ENCODE peak calls at places on chromosomes 6 and 20, in nine cellular contexts. One of them, this sample, is unnamed.

GRCh38 chr6:22036699-22037098 is 260.1 kb downstream of the PRL start:
- DNase-seq in A549: no peak
- DNase-seq in GM23338: no peak
- DNase-seq in GM12878: no peak
- DNase-seq in HCT116: no peak
- DNase-seq in Panc1: no peak
- DNase-seq in HL-60: no peak
- DNase-seq in K562: no peak
- DNase-seq in SK-N-SH: no peak
- DNase-seq in this sample: no peak

GRCh38 chr6:56293756-56294155 is 46.4 kb upstream of the COL21A1 start:
- DNase-seq in A549: no peak
- DNase-seq in GM23338: no peak
- DNase-seq in GM12878: no peak
- DNase-seq in HCT116: no peak
- DNase-seq in Panc1: no peak
- DNase-seq in HL-60: no peak
- DNase-seq in K562: no peak
- DNase-seq in SK-N-SH: no peak
- DNase-seq in this sample: no peak

GRCh38 chr6:3825851-3826581 is 23.2 kb upstream of the FAM50B start:
- DNase-seq in A549: peak; percentile 86
- DNase-seq in GM23338: no peak
- DNase-seq in GM12878: no peak
- DNase-seq in HCT116: peak; percentile 81
- DNase-seq in Panc1: no peak
- DNase-seq in HL-60: no peak
- DNase-seq in K562: no peak
- DNase-seq in SK-N-SH: peak; percentile 72
- DNase-seq in this sample: peak; percentile 73

GRCh38 chr6:29764422-29765196 is 41.4 kb downstream of the HLA-F start:
- DNase-seq in A549: no peak
- DNase-seq in GM23338: no peak
- DNase-seq in GM12878: no peak
- DNase-seq in HCT116: no peak
- DNase-seq in Panc1: no peak
- DNase-seq in HL-60: no peak
- DNase-seq in K562: no peak
- DNase-seq in SK-N-SH: no peak
- DNase-seq in this sample: no peak

GRCh38 chr6:154721460-154721859 is 11.8 kb upstream of the SCAF8 start:
- DNase-seq in A549: no peak
- DNase-seq in GM23338: no peak
- DNase-seq in GM12878: no peak
- DNase-seq in HCT116: no peak
- DNase-seq in Panc1: no peak
- DNase-seq in HL-60: no peak
- DNase-seq in K562: no peak
- DNase-seq in SK-N-SH: no peak
- DNase-seq in this sample: no peak

GRCh38 chr20:61719691-61720347 is 345.9 kb downstream of the TAF4 start:
- DNase-seq in A549: no peak
- DNase-seq in GM23338: peak; percentile 15
- DNase-seq in GM12878: no peak
- DNase-seq in HCT116: no peak
- DNase-seq in Panc1: no peak
- DNase-seq in HL-60: peak; percentile 4
- DNase-seq in K562: no peak
- DNase-seq in SK-N-SH: no peak
- DNase-seq in this sample: no peak

GRCh38 chr6:127302728-127303675 is 36.3 kb downstream of the RNF146 start:
- DNase-seq in A549: peak; percentile 44
- DNase-seq in GM23338: peak; percentile 49
- DNase-seq in GM12878: no peak
- DNase-seq in HCT116: peak; percentile 16
- DNase-seq in Panc1: peak; percentile 33
- DNase-seq in HL-60: peak; percentile 22
- DNase-seq in K562: peak; percentile 21
- DNase-seq in SK-N-SH: peak; percentile 31
- DNase-seq in this sample: peak; percentile 25

GRCh38 chr6:159311618-159312017 is 142.4 kb downstream of the FNDC1 start:
- DNase-seq in A549: no peak
- DNase-seq in GM23338: peak; percentile 53
- DNase-seq in GM12878: no peak
- DNase-seq in HCT116: no peak
- DNase-seq in Panc1: no peak
- DNase-seq in HL-60: no peak
- DNase-seq in K562: no peak
- DNase-seq in SK-N-SH: no peak
- DNase-seq in this sample: no peak

GRCh38 chr6:169939554-169940164 is 188.2 kb downstream of the ERMARD start:
- DNase-seq in A549: no peak
- DNase-seq in GM23338: no peak
- DNase-seq in GM12878: no peak
- DNase-seq in HCT116: no peak
- DNase-seq in Panc1: no peak
- DNase-seq in HL-60: no peak
- DNase-seq in K562: no peak
- DNase-seq in SK-N-SH: no peak
- DNase-seq in this sample: no peak

GRCh38 chr20:8271727-8272126 is 139.7 kb downstream of the PLCB1 start:
- DNase-seq in A549: no peak
- DNase-seq in GM23338: no peak
- DNase-seq in GM12878: no peak
- DNase-seq in HCT116: no peak
- DNase-seq in Panc1: no peak
- DNase-seq in HL-60: no peak
- DNase-seq in K562: no peak
- DNase-seq in SK-N-SH: no peak
- DNase-seq in this sample: no peak

GRCh38 chr6:128731249-128732165 is 151.4 kb upstream of the LAMA2 start:
- DNase-seq in A549: peak; percentile 41
- DNase-seq in GM23338: peak; percentile 76
- DNase-seq in GM12878: no peak
- DNase-seq in HCT116: peak; percentile 40
- DNase-seq in Panc1: peak; percentile 20
- DNase-seq in HL-60: no peak
- DNase-seq in K562: no peak
- DNase-seq in SK-N-SH: peak; percentile 7
- DNase-seq in this sample: peak; percentile 56

GRCh38 chr20:7770046-7770445 is 170.2 kb downstream of the HAO1 start:
- DNase-seq in A549: no peak
- DNase-seq in GM23338: no peak
- DNase-seq in GM12878: no peak
- DNase-seq in HCT116: no peak
- DNase-seq in Panc1: no peak
- DNase-seq in HL-60: no peak
- DNase-seq in K562: no peak
- DNase-seq in SK-N-SH: no peak
- DNase-seq in this sample: no peak

GRCh38 chr20:34927736-34928135 is 27.9 kb downstream of the GSS start:
- DNase-seq in A549: no peak
- DNase-seq in GM23338: no peak
- DNase-seq in GM12878: no peak
- DNase-seq in HCT116: no peak
- DNase-seq in Panc1: no peak
- DNase-seq in HL-60: no peak
- DNase-seq in K562: no peak
- DNase-seq in SK-N-SH: no peak
- DNase-seq in this sample: no peak

GRCh38 chr20:61835301-61835700 is 230.4 kb downstream of the TAF4 start:
- DNase-seq in A549: no peak
- DNase-seq in GM23338: no peak
- DNase-seq in GM12878: no peak
- DNase-seq in HCT116: no peak
- DNase-seq in Panc1: no peak
- DNase-seq in HL-60: no peak
- DNase-seq in K562: no peak
- DNase-seq in SK-N-SH: no peak
- DNase-seq in this sample: no peak

DNA sequence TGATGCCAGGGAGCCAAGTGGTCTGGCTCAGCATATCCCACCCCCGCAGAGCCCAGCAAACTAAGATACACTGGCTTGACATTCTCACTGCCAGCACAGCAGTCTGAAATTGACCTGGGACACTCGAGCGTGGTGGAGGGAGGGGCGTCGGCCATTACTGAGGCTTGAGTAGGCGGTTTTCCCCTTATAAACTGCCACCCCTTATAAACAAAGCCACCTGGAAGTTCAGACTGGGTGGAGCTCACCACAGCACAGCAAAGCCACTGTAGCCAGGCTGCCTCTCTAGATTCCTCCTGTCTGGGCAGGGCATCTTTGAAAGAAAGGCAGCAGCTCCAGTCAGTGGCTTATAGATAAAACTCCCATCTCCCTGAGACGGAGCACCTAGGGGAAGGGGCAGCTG is 19.4 kb downstream of the TINAG start:
- DNase-seq in A549: no peak
- DNase-seq in GM23338: no peak
- DNase-seq in GM12878: no peak
- DNase-seq in HCT116: no peak
- DNase-seq in Panc1: no peak
- DNase-seq in HL-60: no peak
- DNase-seq in K562: no peak
- DNase-seq in SK-N-SH: no peak
- DNase-seq in this sample: no peak
- TF ChIP-seq REST in A549: no peak
- TF ChIP-seq REST in GM23338: no peak
- TF ChIP-seq REST in GM12878: no peak
- TF ChIP-seq REST in HCT116: no peak
- TF ChIP-seq REST in Panc1: no peak
- TF ChIP-seq REST in HL-60: no peak
- TF ChIP-seq REST in K562: no peak
- TF ChIP-seq REST in SK-N-SH: no peak
- TF ChIP-seq REST in this sample: no peak

GRCh38 chr6:166907871-166908806 is 48.2 kb downstream of the RNASET2 start:
- DNase-seq in A549: no peak
- DNase-seq in GM23338: no peak
- DNase-seq in GM12878: no peak
- DNase-seq in HCT116: no peak
- DNase-seq in Panc1: no peak
- DNase-seq in HL-60: no peak
- DNase-seq in K562: no peak
- DNase-seq in SK-N-SH: no peak
- DNase-seq in this sample: peak; percentile 27

GRCh38 chr6:166908812-166909211 is 47.5 kb downstream of the RNASET2 start:
- DNase-seq in A549: no peak
- DNase-seq in GM23338: no peak
- DNase-seq in GM12878: no peak
- DNase-seq in HCT116: no peak
- DNase-seq in Panc1: no peak
- DNase-seq in HL-60: no peak
- DNase-seq in K562: no peak
- DNase-seq in SK-N-SH: no peak
- DNase-seq in this sample: no peak

GRCh38 chr6:166907373-166907841 is 48.9 kb downstream of the RNASET2 start:
- DNase-seq in A549: no peak
- DNase-seq in GM23338: no peak
- DNase-seq in GM12878: peak; percentile 53
- DNase-seq in HCT116: no peak
- DNase-seq in Panc1: no peak
- DNase-seq in HL-60: no peak
- DNase-seq in K562: peak; percentile 24
- DNase-seq in SK-N-SH: no peak
- DNase-seq in this sample: no peak

GRCh38 chr6:166910601-166911000 is 45.7 kb downstream of the RNASET2 start:
- DNase-seq in A549: no peak
- DNase-seq in GM23338: no peak
- DNase-seq in GM12878: no peak
- DNase-seq in HCT116: no peak
- DNase-seq in Panc1: no peak
- DNase-seq in HL-60: no peak
- DNase-seq in K562: peak; percentile 34
- DNase-seq in SK-N-SH: no peak
- DNase-seq in this sample: no peak

DNA sequence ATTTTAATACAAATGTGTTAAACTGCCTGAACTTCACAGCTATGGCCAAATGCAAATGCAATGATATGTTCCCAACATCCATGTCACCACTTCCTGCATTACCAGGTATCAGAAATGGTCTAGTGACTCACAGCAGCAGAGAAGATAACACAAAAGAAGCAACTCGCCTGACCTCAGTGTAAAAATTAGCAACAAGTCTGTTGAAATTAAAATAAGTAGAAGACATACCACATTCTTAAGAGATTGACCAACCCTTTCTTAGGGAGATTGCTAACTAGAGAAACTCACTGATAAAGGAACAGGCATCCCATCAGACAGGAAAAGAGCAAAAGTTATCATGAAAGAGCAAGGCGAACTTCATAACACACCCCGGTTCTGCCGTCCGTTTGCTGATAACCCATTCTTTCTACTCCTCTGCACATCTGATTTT is 45.1 kb downstream of the RNASET2 start:
- DNase-seq in A549: no peak
- DNase-seq in GM23338: no peak
- DNase-seq in GM12878: no peak
- DNase-seq in HCT116: no peak
- DNase-seq in Panc1: no peak
- DNase-seq in HL-60: no peak
- DNase-seq in K562: peak; percentile 51
- DNase-seq in SK-N-SH: no peak
- DNase-seq in this sample: no peak
- TF ChIP-seq REST in A549: no peak
- TF ChIP-seq REST in GM23338: no peak
- TF ChIP-seq REST in GM12878: no peak
- TF ChIP-seq REST in HCT116: no peak
- TF ChIP-seq REST in Panc1: no peak
- TF ChIP-seq REST in HL-60: no peak
- TF ChIP-seq REST in K562: no peak
- TF ChIP-seq REST in SK-N-SH: no peak
- TF ChIP-seq REST in this sample: no peak

GRCh38 chr6:139252018-139252390 is 39.8 kb downstream of the TXLNB start:
- DNase-seq in A549: no peak
- DNase-seq in GM23338: no peak
- DNase-seq in GM12878: no peak
- DNase-seq in HCT116: no peak
- DNase-seq in Panc1: no peak
- DNase-seq in HL-60: no peak
- DNase-seq in K562: no peak
- DNase-seq in SK-N-SH: no peak
- DNase-seq in this sample: no peak
- TF ChIP-seq REST in A549: no peak
- TF ChIP-seq REST in GM23338: no peak
- TF ChIP-seq REST in GM12878: no peak
- TF ChIP-seq REST in HCT116: no peak
- TF ChIP-seq REST in Panc1: no peak
- TF ChIP-seq REST in HL-60: no peak
- TF ChIP-seq REST in K562: no peak
- TF ChIP-seq REST in SK-N-SH: no peak
- TF ChIP-seq REST in this sample: no peak

DNA sequence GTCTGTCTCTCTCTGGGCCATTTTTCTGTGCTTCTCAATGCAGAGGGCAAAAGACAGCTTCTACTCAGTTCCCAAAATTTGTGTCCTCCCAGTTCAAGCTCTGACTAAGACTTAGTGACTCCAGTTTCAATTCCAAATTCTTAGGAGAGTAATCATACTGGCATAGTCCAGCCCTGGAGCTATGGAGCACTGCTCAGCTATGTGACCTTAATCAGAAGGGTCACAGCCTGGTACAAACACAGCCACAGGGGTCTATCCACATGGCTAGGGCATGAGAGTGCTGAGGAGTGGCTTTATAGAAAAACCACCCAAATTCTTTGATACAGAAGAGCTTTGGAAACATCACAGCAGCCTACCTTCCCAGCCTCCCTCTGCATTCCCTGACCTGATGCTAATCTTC is 92.0 kb downstream of the FOXF2 start:
- DNase-seq in A549: peak; percentile 73
- DNase-seq in GM23338: no peak
- DNase-seq in GM12878: no peak
- DNase-seq in HCT116: peak; percentile 34
- DNase-seq in Panc1: no peak
- DNase-seq in HL-60: no peak
- DNase-seq in K562: no peak
- DNase-seq in SK-N-SH: no peak
- DNase-seq in this sample: no peak
- TF ChIP-seq REST in A549: no peak
- TF ChIP-seq REST in GM23338: no peak
- TF ChIP-seq REST in GM12878: no peak
- TF ChIP-seq REST in HCT116: no peak
- TF ChIP-seq REST in Panc1: no peak
- TF ChIP-seq REST in HL-60: no peak
- TF ChIP-seq REST in K562: no peak
- TF ChIP-seq REST in SK-N-SH: no peak
- TF ChIP-seq REST in this sample: no peak